ENCODE peak calls at places on chromosomes 16 and 17, in five cellular contexts. One of them, this sample, is unnamed.

GRCh38 chr17:4706121-4706520 is 2.2 kb upstream of the PELP1 start:
- DNase-seq in AG09319: no peak
- DNase-seq in SW480: no peak
- DNase-seq in NCI-H1436: no peak
- DNase-seq in activated T-cell treated with anti-CD3 and anti-CD28 coated beads, Interleukin-2, amount 50 U/mL, for 72 hours: no peak
- DNase-seq in this sample: no peak

GRCh38 chr17:17551361-17551760 is 40.1 kb downstream of the PEMT start:
- DNase-seq in activated T-cell treated with anti-CD3 and anti-CD28 coated beads, Interleukin-2, amount 50 U/mL, for 72 hours: no peak
- DNase-seq in AG09319: no peak
- DNase-seq in SW480: no peak
- DNase-seq in NCI-H1436: no peak
- DNase-seq in this sample: no peak

GRCh38 chr17:75250009-75250471 is 11.4 kb downstream of the GGA3 start:
- DNase-seq in AG09319: no peak
- DNase-seq in activated T-cell treated with anti-CD3 and anti-CD28 coated beads, Interleukin-2, amount 50 U/mL, for 72 hours: peak
- DNase-seq in NCI-H1436: no peak
- DNase-seq in SW480: no peak
- DNase-seq in this sample: no peak

GRCh38 chr16:88331989-88332920 is 50.5 kb upstream of the ZNF469 start:
- DNase-seq in AG09319: peak
- DNase-seq in activated T-cell treated with anti-CD3 and anti-CD28 coated beads, Interleukin-2, amount 50 U/mL, for 72 hours: no peak
- DNase-seq in SW480: peak
- DNase-seq in NCI-H1436: no peak
- DNase-seq in this sample: no peak

GRCh38 chr17:41547921-41548843 is 20.1 kb upstream of the KRT19 start:
- DNase-seq in AG09319: peak
- DNase-seq in activated T-cell treated with anti-CD3 and anti-CD28 coated beads, Interleukin-2, amount 50 U/mL, for 72 hours: peak
- DNase-seq in SW480: peak
- DNase-seq in NCI-H1436: peak
- DNase-seq in this sample: no peak

GRCh38 chr16:50451951-50452508 is 83.2 kb upstream of the BRD7 start:
- DNase-seq in NCI-H1436: no peak
- DNase-seq in activated T-cell treated with anti-CD3 and anti-CD28 coated beads, Interleukin-2, amount 50 U/mL, for 72 hours: no peak
- DNase-seq in SW480: no peak
- DNase-seq in AG09319: no peak
- DNase-seq in this sample: no peak

GRCh38 chr16:49556252-49557069 is 182.9 kb downstream of the C16orf78 start:
- DNase-seq in activated T-cell treated with anti-CD3 and anti-CD28 coated beads, Interleukin-2, amount 50 U/mL, for 72 hours: no peak
- DNase-seq in NCI-H1436: no peak
- DNase-seq in AG09319: no peak
- DNase-seq in SW480: peak
- DNase-seq in this sample: peak

GRCh38 chr16:57562066-57562465 is 19.6 kb downstream of the ADGRG5 start:
- DNase-seq in activated T-cell treated with anti-CD3 and anti-CD28 coated beads, Interleukin-2, amount 50 U/mL, for 72 hours: no peak
- DNase-seq in AG09319: no peak
- DNase-seq in NCI-H1436: no peak
- DNase-seq in SW480: no peak
- DNase-seq in this sample: no peak

GRCh38 chr17:6853764-6854442 is 22.4 kb upstream of the TEKT1 start:
- DNase-seq in NCI-H1436: peak
- DNase-seq in activated T-cell treated with anti-CD3 and anti-CD28 coated beads, Interleukin-2, amount 50 U/mL, for 72 hours: peak
- DNase-seq in AG09319: no peak
- DNase-seq in SW480: no peak
- DNase-seq in this sample: peak

GRCh38 chr17:77906377-77906871 is 52.1 kb upstream of the TNRC6C start:
- DNase-seq in AG09319: no peak
- DNase-seq in NCI-H1436: no peak
- DNase-seq in activated T-cell treated with anti-CD3 and anti-CD28 coated beads, Interleukin-2, amount 50 U/mL, for 72 hours: no peak
- DNase-seq in SW480: no peak
- DNase-seq in this sample: no peak

GRCh38 chr16:27724491-27724878 is 174.5 kb downstream of the KATNIP start:
- DNase-seq in SW480: no peak
- DNase-seq in activated T-cell treated with anti-CD3 and anti-CD28 coated beads, Interleukin-2, amount 50 U/mL, for 72 hours: no peak
- DNase-seq in NCI-H1436: no peak
- DNase-seq in AG09319: no peak
- DNase-seq in this sample: no peak

GRCh38 chr17:38751803-38752118 is 780 bp upstream of the PSMB3 start:
- DNase-seq in activated T-cell treated with anti-CD3 and anti-CD28 coated beads, Interleukin-2, amount 50 U/mL, for 72 hours: peak
- DNase-seq in SW480: peak
- DNase-seq in NCI-H1436: peak
- DNase-seq in AG09319: peak
- DNase-seq in this sample: peak

GRCh38 chr16:9380221-9380620 is 288.8 kb downstream of the HAPSTR1 start:
- DNase-seq in activated T-cell treated with anti-CD3 and anti-CD28 coated beads, Interleukin-2, amount 50 U/mL, for 72 hours: no peak
- DNase-seq in NCI-H1436: no peak
- DNase-seq in AG09319: no peak
- DNase-seq in SW480: no peak
- DNase-seq in this sample: no peak

GRCh38 chr17:44200478-44201155 is 933 bp upstream of the ATXN7L3 start:
- DNase-seq in SW480: peak
- DNase-seq in activated T-cell treated with anti-CD3 and anti-CD28 coated beads, Interleukin-2, amount 50 U/mL, for 72 hours: no peak
- DNase-seq in NCI-H1436: peak
- DNase-seq in AG09319: no peak
- DNase-seq in this sample: peak

GRCh38 chr17:18025596-18026407 is 13.2 kb downstream of the ATPAF2 start:
- DNase-seq in NCI-H1436: no peak
- DNase-seq in SW480: peak
- DNase-seq in AG09319: no peak
- DNase-seq in activated T-cell treated with anti-CD3 and anti-CD28 coated beads, Interleukin-2, amount 50 U/mL, for 72 hours: peak
- DNase-seq in this sample: no peak

GRCh38 chr16:10868562-10869469 is 8.2 kb upstream of the CIITA start:
- DNase-seq in activated T-cell treated with anti-CD3 and anti-CD28 coated beads, Interleukin-2, amount 50 U/mL, for 72 hours: no peak
- DNase-seq in AG09319: no peak
- DNase-seq in SW480: no peak
- DNase-seq in NCI-H1436: peak
- DNase-seq in this sample: no peak

GRCh38 chr17:65674246-65675045 is 113.0 kb upstream of the AXIN2 start:
- DNase-seq in activated T-cell treated with anti-CD3 and anti-CD28 coated beads, Interleukin-2, amount 50 U/mL, for 72 hours: no peak
- DNase-seq in NCI-H1436: no peak
- DNase-seq in AG09319: no peak
- DNase-seq in SW480: no peak
- DNase-seq in this sample: no peak

GRCh38 chr16:70438325-70438982 is 446 bp downstream of the ST3GAL2 start:
- DNase-seq in SW480: no peak
- DNase-seq in AG09319: no peak
- DNase-seq in NCI-H1436: no peak
- DNase-seq in activated T-cell treated with anti-CD3 and anti-CD28 coated beads, Interleukin-2, amount 50 U/mL, for 72 hours: no peak
- DNase-seq in this sample: no peak

GRCh38 chr16:50538411-50539052 is 9.7 kb upstream of the NKD1 start:
- DNase-seq in NCI-H1436: no peak
- DNase-seq in activated T-cell treated with anti-CD3 and anti-CD28 coated beads, Interleukin-2, amount 50 U/mL, for 72 hours: no peak
- DNase-seq in SW480: no peak
- DNase-seq in AG09319: no peak
- DNase-seq in this sample: no peak

GRCh38 chr16:26169451-26169850 is 477.7 kb downstream of the HS3ST4 start:
- DNase-seq in activated T-cell treated with anti-CD3 and anti-CD28 coated beads, Interleukin-2, amount 50 U/mL, for 72 hours: no peak
- DNase-seq in AG09319: no peak
- DNase-seq in SW480: no peak
- DNase-seq in NCI-H1436: no peak
- DNase-seq in this sample: no peak

GRCh38 chr16:12150600-12150999 is 174.1 kb downstream of the SNX29 start:
- DNase-seq in NCI-H1436: no peak
- DNase-seq in activated T-cell treated with anti-CD3 and anti-CD28 coated beads, Interleukin-2, amount 50 U/mL, for 72 hours: no peak
- DNase-seq in SW480: no peak
- DNase-seq in AG09319: no peak
- DNase-seq in this sample: no peak

GRCh38 chr17:1979182-1979980 is 45.8 kb downstream of the RTN4RL1 start:
- DNase-seq in AG09319: no peak
- DNase-seq in SW480: no peak
- DNase-seq in activated T-cell treated with anti-CD3 and anti-CD28 coated beads, Interleukin-2, amount 50 U/mL, for 72 hours: no peak
- DNase-seq in NCI-H1436: no peak
- DNase-seq in this sample: no peak

GRCh38 chr16:68264128-68265077 is at the start of gene SLC7A6:
- DNase-seq in SW480: peak
- DNase-seq in NCI-H1436: peak
- DNase-seq in AG09319: no peak
- DNase-seq in activated T-cell treated with anti-CD3 and anti-CD28 coated beads, Interleukin-2, amount 50 U/mL, for 72 hours: peak
- DNase-seq in this sample: peak

GRCh38 chr16:12406840-12407690 is 396.6 kb downstream of the CPPED1 start:
- DNase-seq in SW480: no peak
- DNase-seq in activated T-cell treated with anti-CD3 and anti-CD28 coated beads, Interleukin-2, amount 50 U/mL, for 72 hours: no peak
- DNase-seq in NCI-H1436: no peak
- DNase-seq in AG09319: no peak
- DNase-seq in this sample: peak

GRCh38 chr17:52048503-52048902 is 110.0 kb downstream of the CA10 start:
- DNase-seq in NCI-H1436: no peak
- DNase-seq in activated T-cell treated with anti-CD3 and anti-CD28 coated beads, Interleukin-2, amount 50 U/mL, for 72 hours: no peak
- DNase-seq in AG09319: no peak
- DNase-seq in SW480: no peak
- DNase-seq in this sample: no peak

GRCh38 chr16:57826706-57827625 is 24.7 kb upstream of the KIFC3 start:
- DNase-seq in AG09319: no peak
- DNase-seq in activated T-cell treated with anti-CD3 and anti-CD28 coated beads, Interleukin-2, amount 50 U/mL, for 72 hours: no peak
- DNase-seq in NCI-H1436: no peak
- DNase-seq in SW480: no peak
- DNase-seq in this sample: peak

GRCh38 chr16:1159973-1160772 is 7.3 kb downstream of the CACNA1H start:
- DNase-seq in NCI-H1436: no peak
- DNase-seq in AG09319: no peak
- DNase-seq in activated T-cell treated with anti-CD3 and anti-CD28 coated beads, Interleukin-2, amount 50 U/mL, for 72 hours: no peak
- DNase-seq in SW480: peak
- DNase-seq in this sample: peak

GRCh38 chr16:10086620-10087019 is 95.6 kb downstream of the GRIN2A start:
- DNase-seq in SW480: no peak
- DNase-seq in AG09319: no peak
- DNase-seq in NCI-H1436: no peak
- DNase-seq in activated T-cell treated with anti-CD3 and anti-CD28 coated beads, Interleukin-2, amount 50 U/mL, for 72 hours: no peak
- DNase-seq in this sample: no peak

GRCh38 chr16:54930034-54930938 is at the start of gene IRX5:
- DNase-seq in SW480: peak
- DNase-seq in activated T-cell treated with anti-CD3 and anti-CD28 coated beads, Interleukin-2, amount 50 U/mL, for 72 hours: peak
- DNase-seq in AG09319: peak
- DNase-seq in NCI-H1436: peak
- DNase-seq in this sample: no peak

GRCh38 chr17:19403021-19403420 is 8.0 kb upstream of the RNF112 start:
- DNase-seq in AG09319: no peak
- DNase-seq in NCI-H1436: no peak
- DNase-seq in SW480: no peak
- DNase-seq in activated T-cell treated with anti-CD3 and anti-CD28 coated beads, Interleukin-2, amount 50 U/mL, for 72 hours: no peak
- DNase-seq in this sample: no peak

GRCh38 chr17:64009571-64010402 is 10.6 kb downstream of the ICAM2 start:
- DNase-seq in activated T-cell treated with anti-CD3 and anti-CD28 coated beads, Interleukin-2, amount 50 U/mL, for 72 hours: no peak
- DNase-seq in NCI-H1436: no peak
- DNase-seq in AG09319: no peak
- DNase-seq in SW480: no peak
- DNase-seq in this sample: no peak

GRCh38 chr16:138049-138417 is 440 bp downstream of the NPRL3 start:
- DNase-seq in SW480: no peak
- DNase-seq in NCI-H1436: no peak
- DNase-seq in activated T-cell treated with anti-CD3 and anti-CD28 coated beads, Interleukin-2, amount 50 U/mL, for 72 hours: peak
- DNase-seq in AG09319: no peak
- DNase-seq in this sample: no peak

This sample was measured in HepG2.